ENCODE peak calls at places on chromosomes 5 and 9, in nine cellular contexts. Q is right lobe of liver, D is IMR-90, U is body of pancreas, K is sigmoid colon, I is H1, J is transverse colon, X is uterus, E is prostate gland. F is an unnamed sample.

GRCh38 chr5:80152778-80153177 is 103.1 kb downstream of the SERINC5 start:
- DNase-seq in Q (no peak), D (no peak), U (no peak), K (no peak), I (no peak), J (no peak), X (no peak), E (no peak), F (no peak)

GRCh38 chr9:126150411-126151030 is 176.1 kb upstream of the MVB12B start:
- DNase-seq in Q (no peak), D (no peak), U (no peak), K (no peak), I (no peak), J (no peak), X (no peak), E (no peak), F (no peak)

GRCh38 chr5:57442080-57442839 is 40.4 kb downstream of the ACTBL2 start:
- DNase-seq in Q (no peak), D (peak; percentile 95), U (no peak), K (peak; percentile 79), I (no peak), J (no peak), X (no peak), E (no peak), F (no peak)

GRCh38 chr5:125376059-125376641 is 629.7 kb upstream of the ZNF608 start:
- DNase-seq in Q (no peak), D (no peak), U (no peak), K (no peak), I (no peak), J (no peak), X (peak; percentile 19), E (no peak), F (no peak)

GRCh38 chr9:78765861-78766260 is 468.9 kb downstream of the PSAT1 start:
- DNase-seq in Q (no peak), D (no peak), U (no peak), K (no peak), I (no peak), J (no peak), X (no peak), E (no peak), F (no peak)

GRCh38 chr5:142421158-142421617 is 96.4 kb upstream of the SPRY4 start:
- DNase-seq in Q (no peak), D (no peak), U (no peak), K (no peak), I (no peak), J (peak; percentile 42), X (no peak), E (peak; percentile 25), F (no peak)

GRCh38 chr5:118762291-118762690 is 226.1 kb downstream of the DTWD2 start:
- DNase-seq in Q (no peak), D (no peak), U (no peak), K (no peak), I (no peak), J (no peak), X (no peak), E (no peak), F (no peak)

GRCh38 chr5:140342896-140343295 is 3.5 kb downstream of the HBEGF start:
- DNase-seq in Q (no peak), D (no peak), U (no peak), K (peak; percentile 40), I (no peak), J (no peak), X (no peak), E (no peak), F (no peak)

GRCh38 chr9:120715331-120715924 is 1.2 kb upstream of the MEGF9 start:
- DNase-seq in Q (peak; percentile 68), D (peak; percentile 77), U (no peak), K (peak; percentile 83), I (peak; percentile 34), J (peak; percentile 23), X (peak; percentile 58), E (no peak), F (peak; percentile 85)

GRCh38 chr5:180494510-180495181 is 467 bp downstream of the CNOT6 start:
- DNase-seq in Q (peak; percentile 73), D (no peak), U (peak; percentile 44), K (peak; percentile 71), I (no peak), J (peak; percentile 38), X (no peak), E (peak; percentile 41), F (peak; percentile 74)

GRCh38 chr5:150505816-150506215 is 2.1 kb upstream of the NDST1 start:
- DNase-seq in Q (no peak), D (no peak), U (no peak), K (no peak), I (no peak), J (no peak), X (no peak), E (no peak), F (no peak)

GRCh38 chr5:150502847-150503246 is 5.1 kb upstream of the NDST1 start:
- DNase-seq in Q (no peak), D (no peak), U (no peak), K (no peak), I (no peak), J (no peak), X (no peak), E (no peak), F (no peak)

GRCh38 chr5:150503386-150503785 is 4.5 kb upstream of the NDST1 start:
- DNase-seq in Q (no peak), D (no peak), U (peak; percentile 63), K (no peak), I (no peak), J (no peak), X (no peak), E (no peak), F (no peak)

GRCh38 chr5:150505041-150505511 is 2.9 kb upstream of the NDST1 start:
- DNase-seq in Q (no peak), D (no peak), U (no peak), K (no peak), I (no peak), J (no peak), X (no peak), E (no peak), F (no peak)

GRCh38 chr5:150503977-150504620 is 3.8 kb upstream of the NDST1 start:
- DNase-seq in Q (peak; percentile 86), D (no peak), U (peak; percentile 93), K (peak; percentile 73), I (no peak), J (peak; percentile 68), X (no peak), E (peak; percentile 21), F (no peak)
- H3K4me1 ChIP-seq in Q (peaks cover 98% of the 10 kb centered on the region), D (peaks cover 67% of the 10 kb centered on the region), U (peaks cover 100% of the 10 kb centered on the region), K (peaks cover 93% of the 10 kb centered on the region), I (peaks cover 11% of the 10 kb centered on the region), J (peaks cover 78% of the 10 kb centered on the region), X (peaks cover 33% of the 10 kb centered on the region), E (peaks cover 39% of the 10 kb centered on the region), F (peaks cover 100% of the 10 kb centered on the region)

GRCh38 chr9:21803674-21804048 is 1.2 kb downstream of the MTAP start:
- DNase-seq in Q (no peak), D (no peak), U (no peak), K (no peak), I (no peak), J (no peak), X (no peak), E (no peak), F (no peak)

GRCh38 chr9:21800931-21801682 is 1.3 kb upstream of the MTAP start:
- DNase-seq in Q (no peak), D (no peak), U (no peak), K (no peak), I (no peak), J (no peak), X (no peak), E (no peak), F (no peak)

GRCh38 chr9:21804336-21804735 is 1.9 kb downstream of the MTAP start:
- DNase-seq in Q (no peak), D (no peak), U (no peak), K (no peak), I (no peak), J (no peak), X (no peak), E (no peak), F (no peak)

GRCh38 chr9:21802418-21803000 is at the start of gene MTAP:
- DNase-seq in Q (peak; percentile 96), D (peak; percentile 93), U (peak; percentile 95), K (peak; percentile 97), I (peak; percentile 81), J (peak; percentile 90), X (peak; percentile 92), E (peak; percentile 95), F (peak; percentile 93)

GRCh38 chr9:21801683-21802417 is 586 bp upstream of the MTAP start:
- DNase-seq in Q (peak; percentile 77), D (peak; percentile 85), U (peak; percentile 76), K (peak; percentile 92), I (no peak), J (peak; percentile 74), X (peak; percentile 80), E (peak; percentile 95), F (peak; percentile 91)
- TF ChIP-seq POLR2A in Q (no peak), D (peak; percentile 66), U (no peak), K (no peak), I (no peak), J (no peak), X (no peak), E (no peak), F (no peak)

GRCh38 chr5:131194725-131195124 is 24.0 kb downstream of the LYRM7 start:
- DNase-seq in Q (no peak), D (no peak), U (no peak), K (no peak), I (no peak), J (peak; percentile 14), X (no peak), E (no peak), F (no peak)
- H3K27ac ChIP-seq in Q (no peak overlapping the region), D (no peak overlapping the region), U (no peak overlapping the region), K (no peak overlapping the region), I (no peak overlapping the region), J (peak overlapping the region; percentile 32), X (no peak overlapping the region), E (no peak overlapping the region), F (no peak overlapping the region)

GRCh38 chr5:157594675-157595074 is 19.1 kb upstream of the ADAM19 start:
- DNase-seq in Q (no peak), D (no peak), U (no peak), K (no peak), I (no peak), J (no peak), X (no peak), E (no peak), F (no peak)

GRCh38 chr5:157592594-157592993 is 17.0 kb upstream of the ADAM19 start:
- DNase-seq in Q (no peak), D (no peak), U (no peak), K (no peak), I (no peak), J (no peak), X (no peak), E (no peak), F (no peak)

GRCh38 chr5:157594237-157594636 is 18.7 kb upstream of the ADAM19 start:
- DNase-seq in Q (no peak), D (no peak), U (no peak), K (no peak), I (no peak), J (no peak), X (no peak), E (no peak), F (no peak)

GRCh38 chr5:157591766-157592165 is 16.2 kb upstream of the ADAM19 start:
- DNase-seq in Q (no peak), D (no peak), U (no peak), K (no peak), I (no peak), J (no peak), X (no peak), E (no peak), F (no peak)

DNA sequence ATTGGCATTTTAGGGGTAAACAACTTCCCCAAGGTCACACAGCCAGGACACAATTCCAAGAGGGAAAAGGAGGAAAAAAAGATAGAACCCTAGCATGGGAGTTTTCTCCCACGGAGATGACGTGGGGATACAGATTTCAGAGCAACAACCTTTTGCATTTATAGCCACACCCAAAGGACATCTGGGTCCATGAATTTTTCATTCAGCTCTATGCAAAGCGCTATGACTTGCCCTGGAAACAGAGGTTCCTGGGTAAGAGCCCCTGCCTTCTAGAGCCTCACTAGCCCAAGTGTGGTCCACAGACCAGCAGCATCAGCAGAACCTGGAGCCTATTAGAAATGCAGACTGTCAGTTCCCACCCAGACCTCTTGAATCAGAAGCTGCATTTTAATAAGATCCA is 17.5 kb upstream of the ADAM19 start:
- DNase-seq in Q (no peak), D (no peak), U (no peak), K (no peak), I (no peak), J (no peak), X (no peak), E (no peak), F (no peak)
- H3K4me1 ChIP-seq in Q (no peaks in the 10 kb centered on the region), D (peaks cover 4% of the 10 kb centered on the region), U (no peaks in the 10 kb centered on the region), K (no peaks in the 10 kb centered on the region), I (no peaks in the 10 kb centered on the region), J (no peaks in the 10 kb centered on the region), X (no peaks in the 10 kb centered on the region), E (no peaks in the 10 kb centered on the region), F (no peaks in the 10 kb centered on the region)

F was measured in suprapubic skin.